ENCODE peak calls at places on chromosomes 7 and 10, in five cellular contexts. One of them, this sample, is unnamed.

GRCh38 chr7:42082144-42082543 is 154.9 kb downstream of the GLI3 start:
- DNase-seq in GDM1: no peak
- DNase-seq in fibroblast of pulmonary artery: peak; percentile 51
- DNase-seq in frontal cortex: no peak
- DNase-seq in stimulated activated CD8-positive, alpha-beta memory T cell treated with anti-CD3 and anti-CD28 coated beads, Interleukin-7, amount 100 ng/mL, for 24 hours: no peak
- DNase-seq in this sample: no peak

GRCh38 chr7:106063692-106064091 is 48.4 kb downstream of the SYPL1 start:
- DNase-seq in stimulated activated CD8-positive, alpha-beta memory T cell treated with anti-CD3 and anti-CD28 coated beads, Interleukin-7, amount 100 ng/mL, for 24 hours: no peak
- DNase-seq in frontal cortex: no peak
- DNase-seq in GDM1: no peak
- DNase-seq in fibroblast of pulmonary artery: no peak
- DNase-seq in this sample: no peak

GRCh38 chr10:132466520-132467463 is 69.8 kb downstream of the PWWP2B start:
- DNase-seq in fibroblast of pulmonary artery: no peak
- DNase-seq in stimulated activated CD8-positive, alpha-beta memory T cell treated with anti-CD3 and anti-CD28 coated beads, Interleukin-7, amount 100 ng/mL, for 24 hours: no peak
- DNase-seq in frontal cortex: no peak
- DNase-seq in GDM1: no peak
- DNase-seq in this sample: no peak

GRCh38 chr10:130862122-130862521 is 449.4 kb downstream of the TCERG1L start:
- DNase-seq in stimulated activated CD8-positive, alpha-beta memory T cell treated with anti-CD3 and anti-CD28 coated beads, Interleukin-7, amount 100 ng/mL, for 24 hours: no peak
- DNase-seq in fibroblast of pulmonary artery: no peak
- DNase-seq in GDM1: no peak
- DNase-seq in frontal cortex: no peak
- DNase-seq in this sample: no peak

GRCh38 chr7:50470250-50471163 is 20.4 kb upstream of the FIGNL1 start:
- DNase-seq in frontal cortex: no peak
- DNase-seq in stimulated activated CD8-positive, alpha-beta memory T cell treated with anti-CD3 and anti-CD28 coated beads, Interleukin-7, amount 100 ng/mL, for 24 hours: no peak
- DNase-seq in GDM1: no peak
- DNase-seq in fibroblast of pulmonary artery: no peak
- DNase-seq in this sample: no peak

GRCh38 chr7:27922907-27923306 is 182.9 kb downstream of the TAX1BP1 start:
- DNase-seq in GDM1: no peak
- DNase-seq in frontal cortex: no peak
- DNase-seq in fibroblast of pulmonary artery: no peak
- DNase-seq in stimulated activated CD8-positive, alpha-beta memory T cell treated with anti-CD3 and anti-CD28 coated beads, Interleukin-7, amount 100 ng/mL, for 24 hours: no peak
- DNase-seq in this sample: no peak

GRCh38 chr7:17640730-17641377 is 299.4 kb downstream of the SNX13 start:
- DNase-seq in fibroblast of pulmonary artery: peak; percentile 63
- DNase-seq in GDM1: no peak
- DNase-seq in frontal cortex: peak; percentile 7
- DNase-seq in stimulated activated CD8-positive, alpha-beta memory T cell treated with anti-CD3 and anti-CD28 coated beads, Interleukin-7, amount 100 ng/mL, for 24 hours: no peak
- DNase-seq in this sample: no peak

GRCh38 chr7:84913731-84914130 is 273.1 kb downstream of the SEMA3D start:
- DNase-seq in stimulated activated CD8-positive, alpha-beta memory T cell treated with anti-CD3 and anti-CD28 coated beads, Interleukin-7, amount 100 ng/mL, for 24 hours: no peak
- DNase-seq in frontal cortex: no peak
- DNase-seq in fibroblast of pulmonary artery: no peak
- DNase-seq in GDM1: no peak
- DNase-seq in this sample: no peak

GRCh38 chr7:2431260-2431867 is 28.0 kb downstream of the CHST12 start:
- DNase-seq in GDM1: peak; percentile 34
- DNase-seq in fibroblast of pulmonary artery: peak; percentile 6
- DNase-seq in frontal cortex: no peak
- DNase-seq in stimulated activated CD8-positive, alpha-beta memory T cell treated with anti-CD3 and anti-CD28 coated beads, Interleukin-7, amount 100 ng/mL, for 24 hours: peak; percentile 21
- DNase-seq in this sample: no peak

GRCh38 chr7:140059288-140060242 is 3.2 kb downstream of the PARP12 start:
- DNase-seq in frontal cortex: no peak
- DNase-seq in stimulated activated CD8-positive, alpha-beta memory T cell treated with anti-CD3 and anti-CD28 coated beads, Interleukin-7, amount 100 ng/mL, for 24 hours: no peak
- DNase-seq in fibroblast of pulmonary artery: peak; percentile 94
- DNase-seq in GDM1: no peak
- DNase-seq in this sample: no peak

GRCh38 chr10:28147706-28148105 is 148.8 kb upstream of the ODAD2 start:
- DNase-seq in fibroblast of pulmonary artery: no peak
- DNase-seq in frontal cortex: no peak
- DNase-seq in GDM1: no peak
- DNase-seq in stimulated activated CD8-positive, alpha-beta memory T cell treated with anti-CD3 and anti-CD28 coated beads, Interleukin-7, amount 100 ng/mL, for 24 hours: no peak
- DNase-seq in this sample: no peak

GRCh38 chr10:52755297-52756062 is 17.1 kb downstream of the MBL2 start:
- DNase-seq in GDM1: peak; percentile 86
- DNase-seq in stimulated activated CD8-positive, alpha-beta memory T cell treated with anti-CD3 and anti-CD28 coated beads, Interleukin-7, amount 100 ng/mL, for 24 hours: no peak
- DNase-seq in fibroblast of pulmonary artery: peak; percentile 87
- DNase-seq in frontal cortex: no peak
- DNase-seq in this sample: no peak

GRCh38 chr7:38630720-38631673 is at the start of gene AMPH:
- DNase-seq in GDM1: no peak
- DNase-seq in frontal cortex: peak; percentile 67
- DNase-seq in fibroblast of pulmonary artery: peak; percentile 44
- DNase-seq in stimulated activated CD8-positive, alpha-beta memory T cell treated with anti-CD3 and anti-CD28 coated beads, Interleukin-7, amount 100 ng/mL, for 24 hours: no peak
- DNase-seq in this sample: peak; percentile 33

GRCh38 chr10:78377362-78377761 is 343.7 kb downstream of the RPS24 start:
- DNase-seq in stimulated activated CD8-positive, alpha-beta memory T cell treated with anti-CD3 and anti-CD28 coated beads, Interleukin-7, amount 100 ng/mL, for 24 hours: no peak
- DNase-seq in frontal cortex: no peak
- DNase-seq in GDM1: no peak
- DNase-seq in fibroblast of pulmonary artery: no peak
- DNase-seq in this sample: no peak

GRCh38 chr7:19016140-19016539 is 101.3 kb downstream of the TWIST1 start:
- DNase-seq in stimulated activated CD8-positive, alpha-beta memory T cell treated with anti-CD3 and anti-CD28 coated beads, Interleukin-7, amount 100 ng/mL, for 24 hours: no peak
- DNase-seq in fibroblast of pulmonary artery: peak; percentile 70
- DNase-seq in GDM1: no peak
- DNase-seq in frontal cortex: no peak
- DNase-seq in this sample: no peak

GRCh38 chr7:29140873-29141468 is 5.4 kb downstream of the CPVL start:
- DNase-seq in frontal cortex: no peak
- DNase-seq in fibroblast of pulmonary artery: no peak
- DNase-seq in stimulated activated CD8-positive, alpha-beta memory T cell treated with anti-CD3 and anti-CD28 coated beads, Interleukin-7, amount 100 ng/mL, for 24 hours: no peak
- DNase-seq in GDM1: no peak
- DNase-seq in this sample: no peak

GRCh38 chr7:885261-885892 is 9.0 kb downstream of the GET4 start:
- DNase-seq in GDM1: no peak
- DNase-seq in frontal cortex: no peak
- DNase-seq in stimulated activated CD8-positive, alpha-beta memory T cell treated with anti-CD3 and anti-CD28 coated beads, Interleukin-7, amount 100 ng/mL, for 24 hours: no peak
- DNase-seq in fibroblast of pulmonary artery: no peak
- DNase-seq in this sample: no peak

GRCh38 chr10:65818990-65819389 is 1106.8 kb upstream of the LRRTM3 start:
- DNase-seq in stimulated activated CD8-positive, alpha-beta memory T cell treated with anti-CD3 and anti-CD28 coated beads, Interleukin-7, amount 100 ng/mL, for 24 hours: no peak
- DNase-seq in GDM1: no peak
- DNase-seq in fibroblast of pulmonary artery: no peak
- DNase-seq in frontal cortex: no peak
- DNase-seq in this sample: no peak

GRCh38 chr7:142745091-142745635 is 4.1 kb upstream of the PRSS1 start:
- DNase-seq in fibroblast of pulmonary artery: no peak
- DNase-seq in frontal cortex: no peak
- DNase-seq in stimulated activated CD8-positive, alpha-beta memory T cell treated with anti-CD3 and anti-CD28 coated beads, Interleukin-7, amount 100 ng/mL, for 24 hours: no peak
- DNase-seq in GDM1: no peak
- DNase-seq in this sample: no peak

GRCh38 chr7:42244828-42245227 is 7.8 kb upstream of the GLI3 start:
- DNase-seq in stimulated activated CD8-positive, alpha-beta memory T cell treated with anti-CD3 and anti-CD28 coated beads, Interleukin-7, amount 100 ng/mL, for 24 hours: no peak
- DNase-seq in fibroblast of pulmonary artery: peak; percentile 90
- DNase-seq in frontal cortex: no peak
- DNase-seq in GDM1: no peak
- DNase-seq in this sample: no peak